ENCODE peak calls at places on chromosomes 1 and 21, in six cellular contexts. D is keratinocyte, Y is NT2/D1, V is SK-N-MC, I is neuronal stem cell, B is SK-N-SH. F is an unnamed sample.

GRCh38 chr1:218878369-218878768 is 295.3 kb upstream of the LYPLAL1 start:
- DNase-seq in D (no peak), Y (no peak), V (no peak), I (no peak), B (no peak), F (no peak)

GRCh38 chr1:47839460-47839760 is 157.8 kb downstream of the TRABD2B start:
- DNase-seq in D (no peak), Y (no peak), V (no peak), I (no peak), B (no peak), F (peak)

GRCh38 chr1:241356519-241357365 is at the start of gene RGS7:
- DNase-seq in D (no peak), Y (peak), V (no peak), I (peak), B (peak), F (peak)

GRCh38 chr1:211632808-211633522 is 42.5 kb downstream of the NEK2 start:
- DNase-seq in D (no peak), Y (no peak), V (no peak), I (no peak), B (no peak), F (no peak)

GRCh38 chr1:51877434-51878306 is 857 bp downstream of the NRDC start:
- DNase-seq in D (no peak), Y (peak), V (no peak), I (no peak), B (no peak), F (peak)

GRCh38 chr1:117653732-117654484 is 48.1 kb downstream of the TENT5C start:
- DNase-seq in D (no peak), Y (no peak), V (no peak), I (no peak), B (no peak), F (no peak)

GRCh38 chr1:205810448-205811157 is 2.4 kb downstream of the SLC41A1 start:
- DNase-seq in D (no peak), Y (no peak), V (no peak), I (no peak), B (no peak), F (no peak)

GRCh38 chr21:31340499-31340898 is 3.6 kb downstream of the TIAM1 start:
- DNase-seq in D (no peak), Y (no peak), V (no peak), I (no peak), B (no peak), F (no peak)

GRCh38 chr1:65001238-65001792 is 35.0 kb upstream of the JAK1 start:
- DNase-seq in D (no peak), Y (no peak), V (no peak), I (no peak), B (no peak), F (peak)

GRCh38 chr1:34379911-34380310 is 203.2 kb downstream of the C1orf94 start:
- DNase-seq in D (no peak), Y (no peak), V (no peak), I (no peak), B (no peak), F (no peak)

GRCh38 chr1:234584926-234585325 is 25.1 kb downstream of the IRF2BP2 start:
- DNase-seq in D (no peak), Y (no peak), V (no peak), I (no peak), B (peak), F (no peak)

GRCh38 chr1:156157974-156158373 is 4.6 kb downstream of the SEMA4A start:
- DNase-seq in D (no peak), Y (no peak), V (no peak), I (no peak), B (no peak), F (no peak)

GRCh38 chr1:230379462-230379861 is 46.7 kb downstream of the PGBD5 start:
- DNase-seq in D (no peak), Y (no peak), V (no peak), I (no peak), B (no peak), F (no peak)

GRCh38 chr1:27872802-27873665 is 690 bp downstream of the THEMIS2 start:
- DNase-seq in D (no peak), Y (no peak), V (no peak), I (no peak), B (peak), F (no peak)

GRCh38 chr1:245412301-245412700 is 257.5 kb downstream of the KIF26B start:
- DNase-seq in D (no peak), Y (no peak), V (no peak), I (no peak), B (no peak), F (no peak)

GRCh38 chr1:94543893-94544635 is 2.5 kb upstream of the F3 start:
- DNase-seq in D (no peak), Y (no peak), V (no peak), I (no peak), B (no peak), F (no peak)

GRCh38 chr1:67801903-67802302 is 31.4 kb downstream of the GNG12 start:
- DNase-seq in D (no peak), Y (no peak), V (no peak), I (no peak), B (no peak), F (no peak)

GRCh38 chr1:178540646-178541045 is 27.7 kb downstream of the TEX35 start:
- DNase-seq in D (no peak), Y (no peak), V (no peak), I (no peak), B (no peak), F (no peak)

GRCh38 chr1:14923400-14924011 is 230.0 kb upstream of the TMEM51 start:
- DNase-seq in D (no peak), Y (no peak), V (no peak), I (no peak), B (no peak), F (no peak)

GRCh38 chr1:90826024-90826423 is 108.9 kb upstream of the BARHL2 start:
- DNase-seq in D (no peak), Y (no peak), V (no peak), I (no peak), B (no peak), F (no peak)

GRCh38 chr1:212514056-212514614 is 81.4 kb downstream of the NENF start:
- DNase-seq in D (no peak), Y (no peak), V (no peak), I (no peak), B (no peak), F (peak)

GRCh38 chr1:115469703-115470476 is 131.8 kb upstream of the NGF start:
- DNase-seq in D (peak), Y (peak), V (no peak), I (peak), B (peak), F (peak)

GRCh38 chr1:19644761-19645543 is 841 bp downstream of the NBL1 start:
- DNase-seq in D (no peak), Y (no peak), V (no peak), I (no peak), B (peak), F (peak)

GRCh38 chr1:86774305-86775304 is 70.2 kb downstream of the SH3GLB1 start:
- DNase-seq in D (peak), Y (peak), V (no peak), I (no peak), B (no peak), F (peak)

GRCh38 chr21:14693997-14694396 is 147.9 kb upstream of the SAMSN1 start:
- DNase-seq in D (no peak), Y (no peak), V (no peak), I (no peak), B (no peak), F (no peak)

GRCh38 chr21:14690886-14691285 is 144.8 kb upstream of the SAMSN1 start:
- DNase-seq in D (no peak), Y (no peak), V (no peak), I (no peak), B (no peak), F (no peak)

GRCh38 chr21:14687277-14687642 is 141.1 kb upstream of the SAMSN1 start:
- DNase-seq in D (no peak), Y (no peak), V (no peak), I (no peak), B (no peak), F (no peak)

GRCh38 chr21:14688412-14688811 is 142.3 kb upstream of the SAMSN1 start:
- DNase-seq in D (no peak), Y (no peak), V (no peak), I (no peak), B (no peak), F (no peak)

DNA sequence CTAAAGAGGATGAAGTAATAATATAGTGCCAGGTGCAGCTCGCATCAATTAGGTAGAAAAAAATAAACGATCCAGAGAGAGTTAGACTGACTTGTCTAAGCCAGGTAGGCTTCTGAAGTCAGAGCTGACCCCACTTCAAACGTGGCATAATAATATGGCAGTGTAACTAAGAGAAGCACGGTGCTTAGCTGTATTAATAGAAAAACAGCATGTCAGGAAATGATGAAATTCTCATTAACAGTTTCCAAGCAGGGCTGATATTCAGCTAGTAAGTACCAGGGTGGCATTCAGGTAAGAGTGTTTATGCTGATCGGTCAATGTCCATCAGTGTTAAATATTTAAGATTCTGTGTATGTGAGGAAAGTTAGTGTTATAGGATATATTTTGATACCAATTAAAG is 145.8 kb upstream of the SAMSN1 start:
- DNase-seq in D (no peak), Y (no peak), V (no peak), I (no peak), B (no peak), F (no peak)
- H3K9ac ChIP-seq in D (no peak), Y (no peak), V (no peak), I (no peak), B (no peak), F (no peak)

DNA sequence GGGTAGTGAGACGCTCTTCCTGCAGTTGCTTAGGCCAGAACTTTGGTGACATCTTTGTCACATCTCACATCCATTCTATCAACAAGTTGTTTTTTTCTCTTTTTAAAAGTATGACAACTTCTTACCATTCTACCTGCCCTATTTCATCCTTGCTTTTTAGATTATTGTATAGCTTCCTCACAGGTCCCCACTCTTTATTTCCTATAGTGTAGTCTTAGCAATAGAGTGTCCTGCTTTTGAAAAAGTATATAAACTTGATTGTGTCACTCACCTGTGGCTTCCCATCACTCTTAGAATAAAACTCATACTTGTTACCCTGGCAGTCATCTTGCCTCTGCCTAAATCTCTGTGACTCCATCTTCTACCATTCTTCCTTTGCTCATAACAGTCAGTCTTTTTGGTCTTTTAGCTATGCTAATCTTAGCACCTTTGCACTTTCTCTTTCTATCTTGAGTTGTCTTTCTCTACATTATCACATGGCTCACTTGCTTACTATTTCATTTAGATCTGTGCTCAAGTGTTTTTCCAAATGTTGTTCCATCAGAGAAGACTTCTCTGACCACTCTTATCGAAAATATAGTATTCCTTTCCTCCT is 9.5 kb downstream of the CDC73 start:
- DNase-seq in D (no peak), Y (no peak), V (no peak), I (no peak), B (no peak), F (no peak)
- H3K9ac ChIP-seq in D (no peak), Y (no peak), V (no peak), I (no peak), B (no peak), F (no peak)

GRCh38 chr1:181062800-181063428 is 25.6 kb upstream of the IER5 start:
- DNase-seq in D (no peak), Y (no peak), V (no peak), I (no peak), B (no peak), F (no peak)
- H3K9ac ChIP-seq in D (no peak), Y (no peak), V (no peak), I (no peak), B (no peak), F (no peak)

GRCh38 chr1:214460304-214460916 is 91.0 kb downstream of the PTPN14 start:
- DNase-seq in D (no peak), Y (no peak), V (no peak), I (no peak), B (no peak), F (no peak)
- H3K9ac ChIP-seq in D (no peak), Y (no peak), V (no peak), I (no peak), B (no peak), F (no peak)

GRCh38 chr21:38115870-38116269 is 140.9 kb upstream of the KCNJ15 start:
- DNase-seq in D (no peak), Y (no peak), V (no peak), I (no peak), B (no peak), F (no peak)
- H3K9ac ChIP-seq in D (no peak), Y (no peak), V (no peak), I (no peak), B (no peak), F (no peak)

GRCh38 chr1:32181065-32181464 is 1.6 kb downstream of the TXLNA start:
- DNase-seq in D (no peak), Y (no peak), V (no peak), I (no peak), B (no peak), F (no peak)
- H3K9ac ChIP-seq in D (peak), Y (peak), V (peak), I (no peak), B (peak), F (peak)

DNA sequence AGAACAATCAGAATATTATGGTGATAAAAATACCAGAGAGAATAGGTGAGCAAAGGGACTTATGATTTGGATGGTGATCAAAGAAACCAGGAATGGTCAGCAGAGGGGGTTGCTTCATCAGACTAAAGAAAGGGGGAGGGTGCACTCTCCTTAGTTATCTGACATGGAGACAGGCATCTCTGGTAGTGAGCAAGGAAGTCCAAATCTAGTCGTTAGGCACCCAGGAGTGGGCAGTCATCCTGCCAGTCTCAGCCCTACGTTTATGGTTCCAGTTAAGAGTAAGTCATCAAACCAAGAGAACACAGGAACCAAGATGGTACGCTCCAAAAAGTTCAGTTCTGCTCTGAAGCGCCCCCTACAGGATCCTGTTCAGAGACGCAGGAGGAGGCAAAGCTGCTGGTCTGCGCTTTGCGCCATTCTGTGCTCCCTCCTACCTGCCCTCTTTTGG is 28.6 kb downstream of the EBNA1BP2 start:
- DNase-seq in D (no peak), Y (no peak), V (no peak), I (peak), B (no peak), F (no peak)
- H3K9ac ChIP-seq in D (no peak), Y (no peak), V (no peak), I (no peak), B (no peak), F (no peak)